ENCODE peak calls at places on chromosomes 2 and 18, in seven cellular contexts. W is mesenchymal stem cell; J is fibroblast of lung; L is bronchial epithelial cell; C is CD8-positive, alpha-beta T cell; Q is mesendoderm; M is naive thymus-derived CD4-positive, alpha-beta T cell. O is an unnamed sample. For H3K27me3, the result is how much of the 10 kb centered on the place peaks cover.

GRCh38 chr2:85772019-85772745 is 18.4 kb downstream of the ATOH8 start:
- DNase-seq in W (peak), J (peak), L (peak), C (no peak), Q (peak), M (no peak), O (peak)

GRCh38 chr2:118969734-118970395 is 27.9 kb downstream of the MARCO start:
- DNase-seq in W (no peak), J (no peak), L (no peak), C (no peak), Q (peak), M (no peak), O (no peak)

GRCh38 chr2:240934701-240935100 is 28.6 kb downstream of the CROCC2 start:
- DNase-seq in W (no peak), J (no peak), L (no peak), C (no peak), Q (no peak), M (peak), O (no peak)

GRCh38 chr2:34747643-34748042 is 1148.5 kb upstream of the FAM98A start:
- DNase-seq in W (no peak), J (no peak), L (no peak), C (no peak), Q (no peak), M (no peak), O (no peak)

GRCh38 chr2:8676191-8676914 is 5.5 kb upstream of the ID2 start:
- DNase-seq in W (peak), J (peak), L (no peak), C (no peak), Q (peak), M (no peak), O (peak)

GRCh38 chr18:43588838-43589237 is 311.5 kb upstream of the SYT4 start:
- DNase-seq in W (no peak), J (no peak), L (no peak), C (no peak), Q (no peak), M (no peak), O (no peak)

GRCh38 chr2:237251959-237252358 is 162.0 kb downstream of the COL6A3 start:
- DNase-seq in W (no peak), J (no peak), L (no peak), C (no peak), Q (no peak), M (no peak), O (no peak)

GRCh38 chr2:230956827-230957755 is 32.0 kb upstream of the GPR55 start:
- DNase-seq in W (peak), J (peak), L (peak), C (no peak), Q (peak), M (no peak), O (peak)

GRCh38 chr18:63514326-63514725 is 27.8 kb upstream of the SERPINB12 start:
- DNase-seq in W (no peak), J (no peak), L (no peak), C (no peak), Q (no peak), M (no peak), O (no peak)

GRCh38 chr2:176628438-176628837 is 359.2 kb downstream of the MTX2 start:
- DNase-seq in W (no peak), J (no peak), L (no peak), C (no peak), Q (no peak), M (no peak), O (no peak)
- H3K27me3 ChIP-seq in W (under half), J (under half), L (under half), C (under half), Q (under half), M (under half), O (under half)

GRCh38 chr2:953408-953807 is 2.8 kb downstream of the SNTG2 start:
- DNase-seq in W (no peak), J (no peak), L (no peak), C (no peak), Q (no peak), M (no peak), O (no peak)

GRCh38 chr2:949894-950626 is 589 bp upstream of the SNTG2 start:
- DNase-seq in W (no peak), J (no peak), L (no peak), C (no peak), Q (peak), M (no peak), O (no peak)

GRCh38 chr2:950627-950992 is at the start of gene SNTG2:
- DNase-seq in W (no peak), J (no peak), L (no peak), C (peak), Q (peak), M (peak), O (peak)

GRCh38 chr2:949384-949893 is 1.2 kb upstream of the SNTG2 start:
- DNase-seq in W (no peak), J (no peak), L (no peak), C (no peak), Q (no peak), M (no peak), O (no peak)

GRCh38 chr2:951224-952006 is 766 bp downstream of the SNTG2 start:
- DNase-seq in W (no peak), J (no peak), L (no peak), C (no peak), Q (peak), M (no peak), O (no peak)
- H3K27me3 ChIP-seq in W (half or more), J (under half), L (under half), C (under half), Q (under half), M (under half), O (under half)

GRCh38 chr2:111053266-111053665 is 67.4 kb upstream of the BCL2L11 start:
- DNase-seq in W (no peak), J (no peak), L (no peak), C (no peak), Q (no peak), M (no peak), O (no peak)

GRCh38 chr2:111048856-111049551 is 71.7 kb upstream of the BCL2L11 start:
- DNase-seq in W (no peak), J (no peak), L (no peak), C (no peak), Q (no peak), M (no peak), O (no peak)

GRCh38 chr2:111049792-111050640 is 70.7 kb upstream of the BCL2L11 start:
- DNase-seq in W (peak), J (no peak), L (no peak), C (no peak), Q (no peak), M (no peak), O (no peak)

GRCh38 chr2:111052621-111053020 is 68.1 kb upstream of the BCL2L11 start:
- DNase-seq in W (no peak), J (no peak), L (no peak), C (no peak), Q (no peak), M (no peak), O (no peak)

DNA sequence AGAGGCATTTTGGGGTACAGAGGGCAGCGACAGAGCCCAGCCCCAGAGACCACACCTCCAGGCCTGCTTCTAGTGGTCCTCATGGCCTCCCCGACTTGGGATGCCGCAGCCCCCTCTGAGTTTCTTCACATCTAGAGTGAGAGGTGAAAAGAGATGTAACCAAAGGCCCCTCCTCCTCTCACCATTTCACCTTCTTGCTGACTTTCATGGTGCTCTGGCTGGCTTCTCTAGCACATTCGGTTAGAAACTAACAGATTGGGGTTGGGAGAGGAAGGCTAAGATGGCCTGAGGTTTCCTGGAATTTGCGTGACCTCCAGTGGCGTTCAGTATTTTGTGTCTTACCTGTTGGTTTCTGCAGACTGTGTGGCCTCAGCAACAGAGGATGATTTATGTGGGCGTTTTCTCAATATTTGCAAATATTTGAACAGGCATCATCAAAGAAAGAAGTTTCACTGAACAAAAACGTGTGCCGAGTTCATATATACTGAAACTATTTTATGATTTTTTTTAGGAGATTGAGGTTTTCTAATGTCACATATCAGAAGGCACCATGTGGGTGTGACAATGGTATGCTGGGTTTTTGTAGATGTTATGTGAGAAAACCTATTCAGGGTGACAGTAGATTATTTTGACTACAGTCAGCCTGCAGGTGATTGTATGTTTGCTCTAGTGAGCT is 69.9 kb upstream of the BCL2L11 start:
- DNase-seq in W (no peak), J (no peak), L (no peak), C (no peak), Q (no peak), M (no peak), O (no peak)
- H3K27me3 ChIP-seq in W (half or more), J (under half), L (under half), C (under half), Q (under half), M (under half), O (under half)

GRCh38 chr2:26606847-26607190 is 34.3 kb downstream of the CIB4 start:
- DNase-seq in W (no peak), J (no peak), L (peak), C (no peak), Q (no peak), M (no peak), O (no peak)
- H3K27me3 ChIP-seq in W (under half), J (under half), L (under half), C (under half), Q (under half), M (under half), O (under half)

DNA sequence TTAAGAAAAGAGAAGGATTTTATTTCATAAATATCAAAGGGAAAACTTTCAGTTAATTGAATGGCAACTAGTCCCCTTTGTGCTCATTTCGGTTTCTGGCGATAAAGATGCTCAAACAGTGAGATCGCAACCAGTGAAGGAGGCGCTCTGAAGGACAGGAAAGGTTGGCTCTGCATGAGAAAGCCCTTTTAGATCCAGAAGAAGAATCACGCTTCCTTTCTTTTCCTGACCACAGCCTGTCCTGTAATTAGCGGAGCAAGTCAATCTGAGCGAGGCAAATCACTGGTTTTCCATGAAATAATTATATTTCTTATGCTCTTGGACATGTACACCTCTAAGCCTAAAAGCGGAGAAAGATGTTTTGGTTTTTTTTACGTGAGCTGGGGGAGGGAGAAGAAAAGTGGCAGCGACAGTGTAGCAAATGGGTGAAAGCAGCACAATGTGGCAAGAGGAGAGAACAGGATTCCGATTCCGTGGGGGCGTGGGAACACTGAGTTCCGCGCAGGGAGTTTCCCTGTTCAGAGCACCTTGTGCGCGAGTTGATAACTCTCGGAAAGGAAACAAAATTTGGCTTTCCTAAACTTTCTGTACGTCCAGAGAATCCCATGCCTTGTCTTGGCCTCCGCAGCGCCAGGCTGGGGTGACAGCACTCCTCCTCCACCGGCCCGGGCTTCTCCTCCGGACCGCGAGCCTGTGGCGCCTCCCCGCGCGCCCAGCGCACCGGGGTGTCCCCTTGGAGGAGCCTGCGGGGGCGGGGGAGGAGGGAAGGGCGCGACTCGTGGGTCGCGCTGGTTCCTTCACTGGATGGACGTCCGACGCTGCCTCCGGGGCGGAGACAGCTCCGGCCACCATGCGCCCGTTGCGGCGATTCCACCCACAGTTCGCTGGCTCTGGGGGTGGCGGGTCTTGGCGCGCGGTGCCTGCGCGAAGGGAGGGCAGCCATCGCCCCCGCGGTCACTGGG is 620 bp upstream of the SLC9A2 start:
- DNase-seq in W (peak), J (peak), L (no peak), C (no peak), Q (peak), M (no peak), O (peak)
- H3K27me3 ChIP-seq in W (half or more), J (under half), L (under half), C (under half), Q (under half), M (under half), O (under half)

GRCh38 chr2:28392297-28393114 is at the start of gene FOSL2:
- DNase-seq in W (peak), J (peak), L (peak), C (peak), Q (peak), M (peak), O (peak)

GRCh38 chr2:28390857-28391563 is 1.6 kb upstream of the FOSL2 start:
- DNase-seq in W (peak), J (no peak), L (peak), C (no peak), Q (peak), M (no peak), O (peak)

GRCh38 chr2:28393115-28393836 is 618 bp downstream of the FOSL2 start:
- DNase-seq in W (peak), J (peak), L (peak), C (peak), Q (peak), M (peak), O (peak)

GRCh38 chr2:28390241-28390856 is 2.3 kb upstream of the FOSL2 start:
- DNase-seq in W (peak), J (peak), L (peak), C (peak), Q (peak), M (peak), O (peak)

DNA sequence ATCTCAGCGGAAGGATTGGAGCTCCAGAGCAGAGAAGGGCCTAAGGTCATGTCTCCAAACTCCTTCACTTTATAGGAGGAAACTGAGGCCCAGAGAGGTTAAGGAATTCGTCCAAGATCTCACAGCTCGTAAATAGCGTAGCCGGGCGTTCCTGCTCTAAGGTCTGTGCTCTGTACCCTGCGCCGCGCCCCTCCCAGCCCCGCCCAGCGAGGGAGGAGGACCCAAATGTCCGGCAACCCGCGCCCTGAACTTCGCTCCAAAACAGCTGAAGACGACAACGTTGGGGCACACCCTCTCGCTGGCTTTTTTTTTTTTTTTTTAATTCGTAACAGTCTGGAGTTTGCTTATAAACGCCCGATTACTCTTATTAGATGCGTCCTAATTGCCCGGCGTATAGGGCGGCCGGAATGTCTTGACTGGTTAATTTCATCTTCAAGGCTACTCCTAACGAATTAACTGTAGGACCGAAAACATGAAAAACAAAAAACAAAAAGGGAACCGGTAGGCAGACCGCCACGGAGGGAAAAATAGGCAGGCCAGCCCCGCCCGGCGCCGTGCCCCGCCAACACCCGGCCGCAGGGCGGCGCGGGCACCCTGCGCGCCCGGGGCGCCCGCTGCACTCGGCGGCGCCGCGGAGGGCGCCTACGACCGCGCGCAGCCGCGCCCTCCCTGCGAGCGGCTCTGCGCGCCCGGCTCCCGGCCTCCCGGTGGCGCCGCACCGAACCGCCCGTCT is 928 bp upstream of the FOSL2 start:
- DNase-seq in W (peak), J (peak), L (peak), C (no peak), Q (peak), M (no peak), O (peak)
- H3K27me3 ChIP-seq in W (under half), J (under half), L (under half), C (under half), Q (under half), M (under half), O (under half)

GRCh38 chr2:121873870-121874269 is 118.4 kb downstream of the TSN start:
- DNase-seq in W (no peak), J (no peak), L (no peak), C (no peak), Q (no peak), M (no peak), O (no peak)
- H3K27me3 ChIP-seq in W (under half), J (under half), L (under half), C (under half), Q (under half), M (under half), O (under half)

GRCh38 chr2:73290049-73290839 is 3.1 kb downstream of the EGR4 start:
- DNase-seq in W (peak), J (peak), L (peak), C (peak), Q (peak), M (no peak), O (no peak)

GRCh38 chr2:73292316-73292905 is 937 bp downstream of the EGR4 start:
- DNase-seq in W (no peak), J (no peak), L (no peak), C (no peak), Q (no peak), M (no peak), O (no peak)

GRCh38 chr2:73292906-73293533 is 328 bp downstream of the EGR4 start:
- DNase-seq in W (no peak), J (no peak), L (no peak), C (no peak), Q (no peak), M (peak), O (no peak)

GRCh38 chr2:73291093-73291460 is 2.3 kb downstream of the EGR4 start:
- DNase-seq in W (peak), J (peak), L (peak), C (peak), Q (peak), M (peak), O (peak)

GRCh38 chr2:73291461-73292315 is 1.7 kb downstream of the EGR4 start:
- DNase-seq in W (no peak), J (no peak), L (no peak), C (no peak), Q (peak), M (no peak), O (no peak)
- H3K27me3 ChIP-seq in W (half or more), J (half or more), L (under half), C (under half), Q (under half), M (under half), O (half or more)

DNA sequence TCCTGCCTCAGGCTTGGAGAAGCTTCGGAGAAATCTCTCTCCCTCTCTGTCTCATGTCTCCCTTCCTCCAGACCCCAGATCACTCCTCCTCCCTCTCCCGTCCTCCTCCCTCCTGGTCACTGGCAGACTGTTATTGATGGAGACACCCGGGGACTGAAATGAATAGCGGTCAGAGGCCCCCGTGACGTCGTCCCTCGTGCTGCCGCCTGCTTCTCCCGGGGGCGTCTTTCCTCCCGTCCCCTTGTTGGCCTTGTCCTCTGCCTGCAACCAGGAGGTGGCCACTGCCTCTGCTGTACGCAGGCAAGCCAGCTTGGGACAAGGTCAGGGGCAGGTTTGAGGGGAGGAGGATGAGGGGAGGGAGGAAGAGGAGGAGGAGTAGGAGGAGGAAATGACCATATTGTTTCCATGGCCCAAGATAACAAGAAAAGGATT is 78.2 kb downstream of the CELF4 start:
- DNase-seq in W (no peak), J (no peak), L (no peak), C (no peak), Q (no peak), M (no peak), O (no peak)
- H3K27me3 ChIP-seq in W (half or more), J (under half), L (under half), C (under half), Q (under half), M (under half), O (under half)